ENCODE peak calls at places on chromosomes 3 and 15, in five cellular contexts. One of them, this sample, is unnamed.

GRCh38 chr3:14700891-14701290 is 25.9 kb downstream of the C3orf20 start:
- DNase-seq in Peyer's patch: no peak
- DNase-seq in heart right ventricle: no peak
- DNase-seq in CD4-positive, CD25-positive, alpha-beta regulatory T cell: no peak
- DNase-seq in mesendoderm: no peak
- DNase-seq in this sample: no peak

GRCh38 chr3:151308089-151308488 is 8.5 kb downstream of the GPR87 start:
- DNase-seq in CD4-positive, CD25-positive, alpha-beta regulatory T cell: no peak
- DNase-seq in mesendoderm: no peak
- DNase-seq in heart right ventricle: no peak
- DNase-seq in Peyer's patch: no peak
- DNase-seq in this sample: no peak

GRCh38 chr3:170746175-170746942 is 123.6 kb downstream of the RPL22L1 start:
- DNase-seq in Peyer's patch: no peak
- DNase-seq in CD4-positive, CD25-positive, alpha-beta regulatory T cell: no peak
- DNase-seq in mesendoderm: no peak
- DNase-seq in heart right ventricle: no peak
- DNase-seq in this sample: no peak

GRCh38 chr3:118144919-118145318 is 889.7 kb downstream of the IGSF11 start:
- DNase-seq in heart right ventricle: no peak
- DNase-seq in CD4-positive, CD25-positive, alpha-beta regulatory T cell: no peak
- DNase-seq in Peyer's patch: no peak
- DNase-seq in mesendoderm: peak; percentile 16
- DNase-seq in this sample: no peak

GRCh38 chr15:63191895-63192603 is 2.6 kb downstream of the RAB8B start:
- DNase-seq in Peyer's patch: peak; percentile 73
- DNase-seq in mesendoderm: no peak
- DNase-seq in heart right ventricle: no peak
- DNase-seq in CD4-positive, CD25-positive, alpha-beta regulatory T cell: peak; percentile 63
- DNase-seq in this sample: no peak

GRCh38 chr3:24483873-24484272 is 10.8 kb downstream of the THRB start:
- DNase-seq in heart right ventricle: peak; percentile 13
- DNase-seq in mesendoderm: no peak
- DNase-seq in Peyer's patch: peak; percentile 50
- DNase-seq in CD4-positive, CD25-positive, alpha-beta regulatory T cell: no peak
- DNase-seq in this sample: no peak

GRCh38 chr15:22806664-22807063 is 20.2 kb downstream of the NIPA1 start:
- DNase-seq in Peyer's patch: no peak
- DNase-seq in heart right ventricle: peak; percentile 28
- DNase-seq in mesendoderm: no peak
- DNase-seq in CD4-positive, CD25-positive, alpha-beta regulatory T cell: no peak
- DNase-seq in this sample: peak; percentile 36

GRCh38 chr3:13307041-13307440 is 113.1 kb downstream of the NUP210 start:
- DNase-seq in CD4-positive, CD25-positive, alpha-beta regulatory T cell: no peak
- DNase-seq in mesendoderm: no peak
- DNase-seq in Peyer's patch: no peak
- DNase-seq in heart right ventricle: no peak
- DNase-seq in this sample: no peak

GRCh38 chr3:134325722-134326121 is 48.5 kb downstream of the AMOTL2 start:
- DNase-seq in CD4-positive, CD25-positive, alpha-beta regulatory T cell: no peak
- DNase-seq in heart right ventricle: no peak
- DNase-seq in Peyer's patch: no peak
- DNase-seq in mesendoderm: no peak
- DNase-seq in this sample: no peak

GRCh38 chr3:27345493-27345892 is 23.7 kb downstream of the NEK10 start:
- DNase-seq in CD4-positive, CD25-positive, alpha-beta regulatory T cell: peak; percentile 6
- DNase-seq in heart right ventricle: no peak
- DNase-seq in mesendoderm: no peak
- DNase-seq in Peyer's patch: no peak
- DNase-seq in this sample: no peak

GRCh38 chr3:132394334-132394733 is 23.0 kb upstream of the DNAJC13 start:
- DNase-seq in Peyer's patch: no peak
- DNase-seq in heart right ventricle: peak; percentile 29
- DNase-seq in CD4-positive, CD25-positive, alpha-beta regulatory T cell: no peak
- DNase-seq in mesendoderm: no peak
- DNase-seq in this sample: no peak

GRCh38 chr3:120894285-120894684 is 13.7 kb upstream of the STXBP5L start:
- DNase-seq in Peyer's patch: no peak
- DNase-seq in heart right ventricle: no peak
- DNase-seq in CD4-positive, CD25-positive, alpha-beta regulatory T cell: no peak
- DNase-seq in mesendoderm: no peak
- DNase-seq in this sample: no peak

GRCh38 chr3:78086150-78086549 is 1046.3 kb downstream of the ROBO2 start:
- DNase-seq in heart right ventricle: no peak
- DNase-seq in mesendoderm: no peak
- DNase-seq in CD4-positive, CD25-positive, alpha-beta regulatory T cell: no peak
- DNase-seq in Peyer's patch: no peak
- DNase-seq in this sample: no peak

GRCh38 chr3:3648961-3649360 is 150.3 kb upstream of the LRRN1 start:
- DNase-seq in mesendoderm: no peak
- DNase-seq in heart right ventricle: no peak
- DNase-seq in CD4-positive, CD25-positive, alpha-beta regulatory T cell: no peak
- DNase-seq in Peyer's patch: no peak
- DNase-seq in this sample: no peak

GRCh38 chr15:75923756-75924155 is 20.1 kb downstream of the FBXO22 start:
- DNase-seq in CD4-positive, CD25-positive, alpha-beta regulatory T cell: no peak
- DNase-seq in heart right ventricle: no peak
- DNase-seq in mesendoderm: no peak
- DNase-seq in Peyer's patch: no peak
- DNase-seq in this sample: no peak
- H3K4me1 ChIP-seq in CD4-positive, CD25-positive, alpha-beta regulatory T cell: no peaks in the 10 kb centered on the region
- H3K4me1 ChIP-seq in heart right ventricle: peaks cover 25% of the 10 kb centered on the region
- H3K4me1 ChIP-seq in mesendoderm: peaks cover 19% of the 10 kb centered on the region
- H3K4me1 ChIP-seq in Peyer's patch: no peaks in the 10 kb centered on the region
- H3K4me1 ChIP-seq in this sample: no peaks in the 10 kb centered on the region

GRCh38 chr3:108153451-108153981 is 62.7 kb upstream of the CD47 start:
- DNase-seq in CD4-positive, CD25-positive, alpha-beta regulatory T cell: no peak
- DNase-seq in mesendoderm: peak; percentile 84
- DNase-seq in heart right ventricle: no peak
- DNase-seq in Peyer's patch: peak; percentile 70
- DNase-seq in this sample: no peak

GRCh38 chr3:108150200-108150599 is 59.4 kb upstream of the CD47 start:
- DNase-seq in heart right ventricle: no peak
- DNase-seq in CD4-positive, CD25-positive, alpha-beta regulatory T cell: no peak
- DNase-seq in Peyer's patch: no peak
- DNase-seq in mesendoderm: no peak
- DNase-seq in this sample: no peak

GRCh38 chr3:108157275-108157674 is 64.9 kb downstream of the IFT57 start:
- DNase-seq in mesendoderm: no peak
- DNase-seq in CD4-positive, CD25-positive, alpha-beta regulatory T cell: no peak
- DNase-seq in Peyer's patch: no peak
- DNase-seq in heart right ventricle: no peak
- DNase-seq in this sample: no peak

GRCh38 chr3:108156312-108156853 is 65.6 kb upstream of the CD47 start:
- DNase-seq in heart right ventricle: no peak
- DNase-seq in CD4-positive, CD25-positive, alpha-beta regulatory T cell: no peak
- DNase-seq in Peyer's patch: no peak
- DNase-seq in mesendoderm: no peak
- DNase-seq in this sample: no peak

DNA sequence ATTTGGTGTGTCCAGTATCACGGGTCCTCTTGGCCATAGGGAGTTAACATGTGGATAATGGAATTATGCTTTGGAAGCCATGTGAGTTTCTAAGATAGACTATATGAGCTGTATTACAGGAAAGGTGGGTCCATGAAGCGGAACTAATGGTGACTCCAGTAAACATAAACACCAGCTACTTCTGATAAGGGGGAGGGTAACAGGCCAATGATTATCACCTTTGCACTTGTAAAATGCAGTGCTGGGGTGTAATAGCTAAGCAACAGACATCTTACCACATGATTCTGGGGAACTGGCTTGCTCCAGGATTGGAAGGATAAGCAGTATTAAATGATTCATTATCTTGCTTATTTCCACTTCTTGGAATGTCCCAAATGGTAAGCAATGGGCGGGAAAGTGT is 61.4 kb upstream of the CD47 start:
- DNase-seq in mesendoderm: peak; percentile 54
- DNase-seq in CD4-positive, CD25-positive, alpha-beta regulatory T cell: no peak
- DNase-seq in heart right ventricle: no peak
- DNase-seq in Peyer's patch: no peak
- DNase-seq in this sample: no peak
- H3K4me1 ChIP-seq in mesendoderm: no peaks in the 10 kb centered on the region
- H3K4me1 ChIP-seq in CD4-positive, CD25-positive, alpha-beta regulatory T cell: no peaks in the 10 kb centered on the region
- H3K4me1 ChIP-seq in heart right ventricle: no peaks in the 10 kb centered on the region
- H3K4me1 ChIP-seq in Peyer's patch: no peaks in the 10 kb centered on the region
- H3K4me1 ChIP-seq in this sample: no peaks in the 10 kb centered on the region

DNA sequence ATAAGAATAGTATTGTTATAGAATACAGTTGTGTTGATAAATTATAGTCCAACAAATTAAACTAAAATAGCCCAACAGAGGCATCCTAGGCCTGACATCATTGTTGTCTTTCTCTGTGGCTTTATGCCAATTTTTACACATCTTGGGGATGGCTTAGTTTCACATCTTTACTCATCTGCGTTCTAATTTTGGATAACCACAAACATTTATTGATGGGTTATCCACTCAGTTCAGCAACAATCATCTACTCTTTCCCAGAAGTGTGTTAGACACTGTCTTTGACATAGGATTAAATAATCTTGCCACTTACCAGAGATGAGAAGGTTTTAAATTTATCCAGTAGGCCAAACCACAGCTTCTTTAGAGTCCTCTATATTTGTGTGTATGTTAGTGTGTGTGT is 120.8 kb upstream of the PHLDB2 start:
- DNase-seq in CD4-positive, CD25-positive, alpha-beta regulatory T cell: no peak
- DNase-seq in heart right ventricle: no peak
- DNase-seq in mesendoderm: no peak
- DNase-seq in Peyer's patch: no peak
- DNase-seq in this sample: no peak
- H3K4me1 ChIP-seq in CD4-positive, CD25-positive, alpha-beta regulatory T cell: no peaks in the 10 kb centered on the region
- H3K4me1 ChIP-seq in heart right ventricle: peaks cover 55% of the 10 kb centered on the region
- H3K4me1 ChIP-seq in mesendoderm: no peaks in the 10 kb centered on the region
- H3K4me1 ChIP-seq in Peyer's patch: no peaks in the 10 kb centered on the region
- H3K4me1 ChIP-seq in this sample: no peaks in the 10 kb centered on the region

GRCh38 chr3:119669906-119670570 is 7.2 kb downstream of the COX17 start:
- DNase-seq in heart right ventricle: no peak
- DNase-seq in Peyer's patch: no peak
- DNase-seq in mesendoderm: no peak
- DNase-seq in CD4-positive, CD25-positive, alpha-beta regulatory T cell: no peak
- DNase-seq in this sample: no peak
- H3K4me1 ChIP-seq in heart right ventricle: peaks cover 20% of the 10 kb centered on the region
- H3K4me1 ChIP-seq in Peyer's patch: no peaks in the 10 kb centered on the region
- H3K4me1 ChIP-seq in mesendoderm: no peaks in the 10 kb centered on the region
- H3K4me1 ChIP-seq in CD4-positive, CD25-positive, alpha-beta regulatory T cell: no peaks in the 10 kb centered on the region
- H3K4me1 ChIP-seq in this sample: peaks cover 8% of the 10 kb centered on the region

This sample was measured in upper lobe of right lung.